ENCODE peak calls at places on chromosome 18, in four cellular contexts. V is HEK293T, Z is KBM-7, E is NCI-H345. Q is an unnamed sample.

GRCh38 chr18:27803957-27804356 is 373.0 kb downstream of the CDH2 start:
- DNase-seq in V (no peak), Z (no peak), E (no peak), Q (no peak)

GRCh38 chr18:80245781-80246655 is 1.3 kb downstream of the PARD6G start:
- DNase-seq in V (peak), Z (no peak), E (peak), Q (no peak)

GRCh38 chr18:1350931-1351450 is 446.3 kb downstream of the ADCYAP1 start:
- DNase-seq in V (no peak), Z (no peak), E (no peak), Q (no peak)

GRCh38 chr18:61589724-61590065 is 256.5 kb downstream of the CDH20 start:
- DNase-seq in V (no peak), Z (no peak), E (no peak), Q (no peak)

GRCh38 chr18:24398515-24398914 is 891 bp upstream of the OSBPL1A start:
- DNase-seq in V (no peak), Z (peak), E (no peak), Q (no peak)

GRCh38 chr18:79367989-79368388 is 27.7 kb upstream of the NFATC1 start:
- DNase-seq in V (no peak), Z (no peak), E (no peak), Q (no peak)

GRCh38 chr18:79525556-79526467 is 130.1 kb downstream of the NFATC1 start:
- DNase-seq in V (no peak), Z (no peak), E (peak), Q (no peak)

GRCh38 chr18:45596048-45596447 is 19.2 kb upstream of the SLC14A2 start:
- DNase-seq in V (no peak), Z (no peak), E (no peak), Q (no peak)

GRCh38 chr18:46040747-46041104 is 31.3 kb downstream of the PSTPIP2 start:
- DNase-seq in V (no peak), Z (peak), E (no peak), Q (no peak)

GRCh38 chr18:64009305-64009704 is 39.4 kb downstream of the SERPINB8 start:
- DNase-seq in V (no peak), Z (no peak), E (no peak), Q (no peak)

GRCh38 chr18:48762022-48762421 is 188.7 kb downstream of the SMAD7 start:
- DNase-seq in V (no peak), Z (no peak), E (no peak), Q (no peak)

GRCh38 chr18:46310258-46310657 is 206.1 kb downstream of the HAUS1 start:
- DNase-seq in V (no peak), Z (no peak), E (no peak), Q (no peak)

GRCh38 chr18:66621816-66622576 is 18.1 kb upstream of the CDH19 start:
- DNase-seq in V (no peak), Z (no peak), E (no peak), Q (no peak)

GRCh38 chr18:26383454-26384270 is 157.4 kb downstream of the TAF4B start:
- DNase-seq in V (peak), Z (peak), E (peak), Q (no peak)

GRCh38 chr18:58168221-58168620 is 124.2 kb downstream of the NEDD4L start:
- DNase-seq in V (no peak), Z (no peak), E (no peak), Q (no peak)

GRCh38 chr18:69127844-69128486 is 272.7 kb upstream of the DOK6 start:
- DNase-seq in V (no peak), Z (no peak), E (no peak), Q (no peak)

GRCh38 chr18:79445740-79446566 is 50.2 kb downstream of the NFATC1 start:
- DNase-seq in V (no peak), Z (no peak), E (no peak), Q (no peak)

GRCh38 chr18:74506405-74507119 is 10.4 kb downstream of the CNDP2 start:
- DNase-seq in V (no peak), Z (no peak), E (no peak), Q (no peak)

GRCh38 chr18:21897811-21898210 is 157.2 kb downstream of the MIB1 start:
- DNase-seq in V (peak), Z (peak), E (peak), Q (no peak)

GRCh38 chr18:41938445-41938844 is 16.6 kb upstream of the PIK3C3 start:
- DNase-seq in V (no peak), Z (no peak), E (no peak), Q (no peak)

GRCh38 chr18:49878567-49878966 is 65.2 kb upstream of the ACAA2 start:
- DNase-seq in V (no peak), Z (no peak), E (no peak), Q (no peak)

GRCh38 chr18:48868468-48869466 is 82.0 kb downstream of the SMAD7 start:
- DNase-seq in V (no peak), Z (peak), E (no peak), Q (no peak)

GRCh38 chr18:7576685-7577084 is 9.6 kb downstream of the PTPRM start:
- DNase-seq in V (no peak), Z (no peak), E (no peak), Q (no peak)

GRCh38 chr18:6010284-6010683 is 115.0 kb upstream of the TMEM200C start:
- DNase-seq in V (no peak), Z (no peak), E (no peak), Q (no peak)

GRCh38 chr18:39846277-39846676 is 2108.8 kb upstream of the PIK3C3 start:
- DNase-seq in V (no peak), Z (no peak), E (no peak), Q (no peak)

GRCh38 chr18:46917808-46918600 is 602 bp downstream of the KATNAL2 start:
- DNase-seq in V (no peak), Z (peak), E (no peak), Q (no peak)

GRCh38 chr18:56469582-56469981 is 168.8 kb downstream of the TXNL1 start:
- DNase-seq in V (no peak), Z (no peak), E (no peak), Q (no peak)

GRCh38 chr18:80252136-80252535 is 4.8 kb upstream of the PARD6G start:
- DNase-seq in V (no peak), Z (no peak), E (no peak), Q (no peak)

GRCh38 chr18:78192044-78192443 is 787.6 kb upstream of the SALL3 start:
- DNase-seq in V (no peak), Z (no peak), E (peak), Q (no peak)

GRCh38 chr18:44625367-44625766 is 55.3 kb upstream of the SETBP1 start:
- DNase-seq in V (no peak), Z (no peak), E (no peak), Q (no peak)

GRCh38 chr18:37322497-37323035 is 243.0 kb downstream of the CELF4 start:
- DNase-seq in V (peak), Z (peak), E (peak), Q (no peak)

GRCh38 chr18:6543330-6543908 is 128.7 kb upstream of the L3MBTL4 start:
- DNase-seq in V (no peak), Z (peak), E (peak), Q (no peak)

GRCh38 chr18:33957705-33958104 is 267.0 kb downstream of the NOL4 start:
- DNase-seq in V (no peak), Z (no peak), E (peak), Q (no peak)

GRCh38 chr18:78770149-78771139 is 209.2 kb upstream of the SALL3 start:
- DNase-seq in V (no peak), Z (no peak), E (peak), Q (no peak)

GRCh38 chr18:3604626-3605408 is 154.8 kb downstream of the TGIF1 start:
- DNase-seq in V (no peak), Z (peak), E (no peak), Q (no peak)

GRCh38 chr18:57249109-57249508 is 102.2 kb downstream of the BOD1L2 start:
- DNase-seq in V (no peak), Z (no peak), E (no peak), Q (no peak)

GRCh38 chr18:7514796-7515440 is 52.2 kb upstream of the PTPRM start:
- DNase-seq in V (no peak), Z (no peak), E (no peak), Q (no peak)

GRCh38 chr18:29160123-29160522 is 983.2 kb upstream of the CDH2 start:
- DNase-seq in V (no peak), Z (no peak), E (peak), Q (no peak)

GRCh38 chr18:46341989-46342525 is 237.9 kb downstream of the HAUS1 start:
- DNase-seq in V (no peak), Z (no peak), E (no peak), Q (no peak)

Q was measured in T-helper 9 cell.